ENCODE peak calls at places on chromosomes 5 and 9, in four cellular contexts. O is epithelial cell of esophagus, E is NCI-H1105, B is AG04450. H is an unnamed sample.

GRCh38 chr5:32600057-32600622 is 14.8 kb downstream of the SUB1 start:
- DNase-seq in E (no peak), B (peak; percentile 61), O (peak; percentile 50), H (no peak)

GRCh38 chr9:88535226-88535931 is 401 bp downstream of the NXNL2 start:
- DNase-seq in O (no peak), B (no peak), E (peak; percentile 43), H (no peak)

GRCh38 chr5:164663223-164663989 is 1158.0 kb downstream of the MAT2B start:
- DNase-seq in E (no peak), O (no peak), B (no peak), H (no peak)

GRCh38 chr9:113808391-113809191 is 67.5 kb upstream of the ZNF618 start:
- DNase-seq in E (no peak), B (peak; percentile 26), O (peak; percentile 89), H (no peak)

GRCh38 chr9:124863371-124863831 is 1.5 kb downstream of the ARPC5L start:
- DNase-seq in B (no peak), E (no peak), O (peak; percentile 96), H (no peak)

GRCh38 chr5:131272365-131273123 is 8.7 kb downstream of the CDC42SE2 start:
- DNase-seq in E (no peak), O (no peak), B (no peak), H (no peak)

GRCh38 chr9:127216888-127217217 is 47.7 kb upstream of the GARNL3 start:
- DNase-seq in E (no peak), O (no peak), B (no peak), H (no peak)

GRCh38 chr9:91751922-91752321 is 198.1 kb downstream of the ROR2 start:
- DNase-seq in E (no peak), O (peak; percentile 58), B (no peak), H (no peak)

GRCh38 chr5:19172926-19173425 is 815.0 kb downstream of the CDH18 start:
- DNase-seq in B (no peak), O (no peak), E (no peak), H (no peak)

GRCh38 chr5:176590035-176590729 is 19.8 kb downstream of the GPRIN1 start:
- DNase-seq in E (no peak), B (no peak), O (peak; percentile 63), H (no peak)

GRCh38 chr9:109460576-109460975 is 37.5 kb downstream of the PTPN3 start:
- DNase-seq in O (no peak), E (no peak), B (no peak), H (no peak)

GRCh38 chr5:122180146-122180712 is 50.9 kb downstream of the ZNF474 start:
- DNase-seq in E (no peak), B (no peak), O (peak; percentile 48), H (no peak)

GRCh38 chr5:4130819-4131218 is 535.2 kb downstream of the IRX1 start:
- DNase-seq in O (no peak), E (no peak), B (no peak), H (no peak)

H was measured in GM20000.